ENCODE peak calls at places on chromosomes 1 and 21, in four cellular contexts. One of them, this sample, is unnamed.
A peak's percentile ranks its signal among the peaks of the same experiment; 100 is the strongest.

GRCh38 chr21:25952306-25952705 is 217.5 kb downstream of the GABPA start:
- DNase-seq in K562: no peak
- DNase-seq in HepG2: no peak
- DNase-seq in HCT116: no peak
- DNase-seq in this sample: no peak

GRCh38 chr1:241774017-241774416 is 74.0 kb upstream of the EXO1 start:
- DNase-seq in K562: peak; percentile 55
- DNase-seq in HepG2: no peak
- DNase-seq in HCT116: no peak
- DNase-seq in this sample: no peak

GRCh38 chr1:173853074-173853473 is 14.7 kb downstream of the GAS5 start:
- DNase-seq in K562: no peak
- DNase-seq in HepG2: no peak
- DNase-seq in HCT116: no peak
- DNase-seq in this sample: no peak

GRCh38 chr1:20400341-20401177 is 85.5 kb downstream of the CAMK2N1 start:
- DNase-seq in K562: no peak
- DNase-seq in HepG2: no peak
- DNase-seq in HCT116: no peak
- DNase-seq in this sample: no peak

GRCh38 chr1:66267211-66267940 is 266.6 kb upstream of the SGIP1 start:
- DNase-seq in K562: no peak
- DNase-seq in HepG2: no peak
- DNase-seq in HCT116: no peak
- DNase-seq in this sample: no peak

GRCh38 chr1:172845371-172845770 is 186.5 kb downstream of the FASLG start:
- DNase-seq in K562: no peak
- DNase-seq in HepG2: no peak
- DNase-seq in HCT116: no peak
- DNase-seq in this sample: no peak

GRCh38 chr1:23591460-23592208 is 32.3 kb upstream of the ID3 start:
- DNase-seq in K562: no peak
- DNase-seq in HepG2: peak; percentile 85
- DNase-seq in HCT116: no peak
- DNase-seq in this sample: no peak

GRCh38 chr1:204516180-204516879 is at the start of gene MDM4:
- DNase-seq in K562: peak; percentile 94
- DNase-seq in HepG2: peak; percentile 96
- DNase-seq in HCT116: peak; percentile 97
- DNase-seq in this sample: peak; percentile 90

GRCh38 chr1:156616463-156616862 is 2.8 kb upstream of the HAPLN2 start:
- DNase-seq in K562: peak; percentile 93
- DNase-seq in HepG2: peak; percentile 81
- DNase-seq in HCT116: no peak
- DNase-seq in this sample: no peak

GRCh38 chr1:3477241-3478109 is 23.0 kb downstream of the ARHGEF16 start:
- DNase-seq in K562: peak; percentile 52
- DNase-seq in HepG2: no peak
- DNase-seq in HCT116: no peak
- DNase-seq in this sample: no peak

GRCh38 chr1:66436378-66437135 is 97.4 kb upstream of the SGIP1 start:
- DNase-seq in K562: no peak
- DNase-seq in HepG2: no peak
- DNase-seq in HCT116: peak; percentile 63
- DNase-seq in this sample: no peak

GRCh38 chr1:156870734-156871133 is 10.1 kb downstream of the NTRK1 start:
- DNase-seq in K562: no peak
- DNase-seq in HepG2: no peak
- DNase-seq in HCT116: no peak
- DNase-seq in this sample: no peak

GRCh38 chr1:238789916-238790667 is 596.3 kb upstream of the CHRM3 start:
- DNase-seq in K562: no peak
- DNase-seq in HepG2: no peak
- DNase-seq in HCT116: no peak
- DNase-seq in this sample: no peak

GRCh38 chr1:9008236-9008635 is 18.0 kb downstream of the SLC2A7 start:
- DNase-seq in K562: no peak
- DNase-seq in HepG2: no peak
- DNase-seq in HCT116: no peak
- DNase-seq in this sample: no peak

GRCh38 chr1:25131794-25132193 is 100.5 kb downstream of the SYF2 start:
- DNase-seq in K562: no peak
- DNase-seq in HepG2: no peak
- DNase-seq in HCT116: no peak
- DNase-seq in this sample: no peak

GRCh38 chr1:109229531-109230127 is 15.9 kb downstream of the SARS1 start:
- DNase-seq in K562: no peak
- DNase-seq in HepG2: no peak
- DNase-seq in HCT116: no peak
- DNase-seq in this sample: peak; percentile 96

GRCh38 chr1:19650416-19651140 is 6.5 kb downstream of the NBL1 start:
- DNase-seq in K562: peak; percentile 49
- DNase-seq in HepG2: no peak
- DNase-seq in HCT116: no peak
- DNase-seq in this sample: no peak

DNA sequence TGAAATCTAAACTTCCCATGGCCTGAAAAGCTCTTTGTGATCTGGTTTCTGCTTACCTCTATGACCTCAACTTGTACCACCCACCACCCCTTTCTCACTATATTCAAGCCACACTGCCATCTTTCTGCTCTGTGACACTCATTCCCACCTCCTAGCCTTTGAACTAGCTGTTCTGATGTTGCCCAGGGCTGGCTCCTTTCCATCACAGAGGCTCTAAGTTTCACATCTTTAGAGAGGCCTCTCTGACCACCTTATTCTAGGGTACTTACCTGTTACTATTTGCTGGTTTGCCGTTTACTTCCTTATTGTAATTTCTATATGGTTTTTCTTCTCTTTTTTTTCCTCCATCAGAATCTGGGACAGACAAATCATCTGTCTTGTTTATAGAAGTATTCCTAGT is 4.3 kb downstream of the MPZL1 start:
- DNase-seq in K562: no peak
- DNase-seq in HepG2: no peak
- DNase-seq in HCT116: no peak
- DNase-seq in this sample: no peak
- TF ChIP-seq SRF in K562: no peak
- TF ChIP-seq SRF in HepG2: no peak
- TF ChIP-seq SRF in HCT116: no peak
- TF ChIP-seq SRF in this sample: no peak

GRCh38 chr1:158836038-158836437 is 4.9 kb downstream of the MNDA start:
- DNase-seq in K562: no peak
- DNase-seq in HepG2: no peak
- DNase-seq in HCT116: no peak
- DNase-seq in this sample: no peak

GRCh38 chr1:158833269-158833668 is 2.1 kb downstream of the MNDA start:
- DNase-seq in K562: no peak
- DNase-seq in HepG2: no peak
- DNase-seq in HCT116: no peak
- DNase-seq in this sample: no peak

DNA sequence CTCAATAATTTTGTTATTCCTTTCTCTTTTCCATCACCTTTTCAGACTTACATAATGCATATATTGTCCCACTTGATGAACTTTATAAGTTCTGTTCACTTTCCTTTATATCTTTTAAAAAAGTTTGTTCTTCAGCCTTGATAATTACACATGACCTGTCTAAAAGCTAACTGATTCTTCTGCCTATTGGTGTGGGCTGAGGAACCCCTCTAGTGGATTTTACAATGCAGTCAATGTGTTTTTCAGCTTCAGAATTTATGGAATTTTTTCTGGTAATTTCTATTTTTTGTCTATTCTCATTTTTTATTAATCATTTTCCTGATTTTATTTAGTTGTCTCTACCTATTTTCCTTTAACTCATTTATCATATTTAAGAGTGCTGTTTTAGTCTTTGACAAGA is 7.5 kb downstream of the MNDA start:
- DNase-seq in K562: no peak
- DNase-seq in HepG2: no peak
- DNase-seq in HCT116: no peak
- DNase-seq in this sample: no peak
- TF ChIP-seq FOSL1 in K562: no peak
- TF ChIP-seq FOSL1 in HepG2: no peak
- TF ChIP-seq FOSL1 in HCT116: no peak
- TF ChIP-seq FOSL1 in this sample: no peak

DNA sequence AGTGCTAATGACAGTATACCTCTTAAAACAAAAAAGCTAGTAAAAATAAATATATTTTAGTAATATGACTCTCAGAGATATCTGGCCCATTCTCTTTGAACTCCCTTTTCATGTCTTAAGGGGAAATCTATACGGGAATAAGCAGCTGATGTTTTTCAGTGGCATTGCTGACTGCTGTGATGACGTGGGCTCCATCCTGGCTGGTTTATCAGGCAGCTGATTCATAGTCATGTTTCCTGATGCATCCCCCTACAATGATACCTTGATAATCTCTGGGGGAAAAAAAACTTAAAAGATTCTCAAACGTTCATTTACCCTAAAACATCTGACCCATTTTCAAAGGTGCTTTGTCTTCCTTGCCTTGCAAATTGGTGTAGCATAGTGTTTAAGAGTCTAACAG is 53.8 kb downstream of the ABCA4 start:
- DNase-seq in K562: no peak
- DNase-seq in HepG2: no peak
- DNase-seq in HCT116: no peak
- DNase-seq in this sample: no peak
- TF ChIP-seq SRF in K562: no peak
- TF ChIP-seq SRF in HepG2: no peak
- TF ChIP-seq SRF in HCT116: no peak
- TF ChIP-seq SRF in this sample: no peak

GRCh38 chr21:36554411-36555157 is 74.7 kb upstream of the CLDN14 start:
- DNase-seq in K562: no peak
- DNase-seq in HepG2: no peak
- DNase-seq in HCT116: no peak
- DNase-seq in this sample: no peak

GRCh38 chr21:36553406-36553805 is 73.5 kb upstream of the CLDN14 start:
- DNase-seq in K562: no peak
- DNase-seq in HepG2: no peak
- DNase-seq in HCT116: no peak
- DNase-seq in this sample: no peak

GRCh38 chr21:36555199-36555598 is 75.3 kb upstream of the CLDN14 start:
- DNase-seq in K562: no peak
- DNase-seq in HepG2: no peak
- DNase-seq in HCT116: no peak
- DNase-seq in this sample: no peak

GRCh38 chr21:36560933-36561575 is 81.1 kb upstream of the CLDN14 start:
- DNase-seq in K562: no peak
- DNase-seq in HepG2: no peak
- DNase-seq in HCT116: no peak
- DNase-seq in this sample: no peak

DNA sequence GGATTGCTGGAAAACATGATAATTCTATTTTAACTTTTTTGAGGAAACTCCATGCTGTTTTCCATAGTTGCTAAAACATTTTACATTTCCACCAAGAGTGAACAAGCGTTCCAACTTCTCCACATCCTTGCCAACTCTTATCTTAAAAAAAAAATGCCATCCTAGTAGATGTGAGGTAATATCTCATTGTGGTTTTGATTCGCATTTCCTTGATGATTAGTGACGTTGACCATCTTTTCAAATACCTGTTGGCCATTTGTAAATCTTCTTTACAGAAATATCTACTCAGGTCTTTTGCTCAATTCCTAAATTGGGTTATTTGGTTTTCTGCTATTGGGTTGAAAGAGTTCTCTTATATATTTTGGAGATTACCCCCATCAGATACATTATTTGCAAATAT is 77.4 kb upstream of the CLDN14 start:
- DNase-seq in K562: no peak
- DNase-seq in HepG2: no peak
- DNase-seq in HCT116: no peak
- DNase-seq in this sample: no peak
- TF ChIP-seq FOSL1 in K562: no peak
- TF ChIP-seq FOSL1 in HepG2: no peak
- TF ChIP-seq FOSL1 in HCT116: no peak
- TF ChIP-seq FOSL1 in this sample: no peak

DNA sequence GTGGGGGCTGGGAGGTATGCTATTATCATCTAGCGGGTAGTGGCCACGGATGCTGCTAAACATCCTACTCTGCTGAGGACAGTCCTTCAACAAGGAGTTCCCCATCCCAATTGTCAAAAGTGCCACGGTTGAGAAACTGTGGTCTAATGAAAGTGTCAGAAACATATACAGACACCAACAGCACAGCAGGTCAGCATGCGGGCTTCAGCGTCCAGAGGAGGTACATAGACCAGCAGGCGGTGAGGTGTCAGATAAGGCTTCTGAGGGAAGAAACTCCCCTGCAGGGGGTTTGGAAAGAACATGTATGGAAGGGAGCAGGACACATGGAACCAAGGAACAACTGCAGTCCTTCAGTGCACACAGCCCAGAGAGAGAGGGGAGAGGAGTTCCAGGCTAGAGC is 4.8 kb upstream of the TTC4 start:
- DNase-seq in K562: no peak
- DNase-seq in HepG2: no peak
- DNase-seq in HCT116: no peak
- DNase-seq in this sample: no peak
- TF ChIP-seq SRF in K562: no peak
- TF ChIP-seq SRF in HepG2: no peak
- TF ChIP-seq SRF in HCT116: no peak
- TF ChIP-seq SRF in this sample: no peak

DNA sequence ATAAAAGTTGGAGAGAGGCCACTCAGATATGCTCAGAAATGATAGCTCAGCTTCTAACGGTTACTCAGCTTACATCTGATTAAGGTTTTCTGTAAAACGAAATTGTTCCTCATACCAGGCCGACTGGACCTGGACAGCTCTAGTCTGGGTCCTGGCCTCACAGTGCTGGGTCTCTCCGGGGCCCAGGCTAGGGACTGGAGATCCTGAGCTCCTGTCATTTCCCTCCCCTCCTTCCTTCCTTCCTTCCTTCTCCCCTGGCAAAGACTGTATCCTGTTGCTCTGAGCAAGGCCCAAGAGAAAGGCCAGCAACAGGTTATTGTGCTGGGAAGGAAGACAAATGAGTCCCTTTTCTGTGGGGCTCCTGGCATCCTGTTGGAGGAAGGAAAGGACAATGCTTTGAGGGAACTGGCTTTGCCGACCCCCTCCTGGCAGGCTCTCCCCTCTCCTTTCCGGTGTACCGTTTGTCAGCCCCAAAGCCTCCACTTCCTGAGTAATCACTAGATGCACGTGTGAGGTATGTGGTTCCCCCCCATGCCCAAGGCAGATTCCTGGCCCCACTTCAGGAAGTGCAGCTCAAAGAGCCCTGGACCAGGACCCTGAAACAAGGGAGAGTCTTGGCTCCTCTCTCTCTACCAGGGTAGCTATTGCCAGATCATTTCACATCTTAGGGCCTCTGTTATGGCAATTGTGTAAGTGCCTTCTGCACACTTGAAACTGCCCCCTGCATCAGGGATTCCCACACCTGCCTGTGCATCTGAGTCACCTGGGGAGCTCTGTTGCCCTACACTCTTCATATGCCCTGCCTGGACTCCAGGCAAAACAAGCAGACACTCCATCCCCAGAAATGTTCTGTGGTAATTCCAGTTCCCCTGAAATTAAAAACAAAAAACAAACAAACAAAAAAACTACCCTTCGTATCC is 212.7 kb upstream of the FGGY start:
- DNase-seq in K562: no peak
- DNase-seq in HepG2: no peak
- DNase-seq in HCT116: no peak
- DNase-seq in this sample: no peak
- TF ChIP-seq FOSL1 in K562: no peak
- TF ChIP-seq FOSL1 in HepG2: no peak
- TF ChIP-seq FOSL1 in HCT116: no peak
- TF ChIP-seq FOSL1 in this sample: no peak